ENCODE peak calls at places on chromosomes 6 and 20, in six cellular contexts. O is stomach, H is IMR-90, G is brain microvascular endothelial cell, Q is left lung, D is esophagus squamous epithelium. F is an unnamed sample.

GRCh38 chr20:48687097-48687800 is 140.6 kb downstream of the PREX1 start:
- DNase-seq in O (no peak), H (no peak), G (no peak), Q (no peak), D (no peak), F (no peak)

GRCh38 chr6:71592641-71593040 is 293.7 kb upstream of the RIMS1 start:
- DNase-seq in O (no peak), H (no peak), G (no peak), Q (no peak), D (no peak), F (no peak)

GRCh38 chr20:4694076-4694475 is 27.6 kb upstream of the PRND start:
- DNase-seq in O (no peak), H (no peak), G (no peak), Q (no peak), D (no peak), F (no peak)

GRCh38 chr6:132780770-132781371 is 17.6 kb downstream of the SLC18B1 start:
- DNase-seq in O (no peak), H (peak), G (no peak), Q (no peak), D (no peak), F (no peak)

GRCh38 chr6:169019727-169020491 is 233.7 kb downstream of the THBS2 start:
- DNase-seq in O (no peak), H (peak), G (no peak), Q (no peak), D (no peak), F (peak)

GRCh38 chr6:158751192-158751591 is 68.0 kb downstream of the EZR start:
- DNase-seq in O (no peak), H (no peak), G (no peak), Q (no peak), D (no peak), F (no peak)

GRCh38 chr6:106496791-106497190 is 132.5 kb downstream of the RTN4IP1 start:
- DNase-seq in O (no peak), H (no peak), G (no peak), Q (no peak), D (no peak), F (no peak)

GRCh38 chr6:130513770-130514169 is 148.0 kb downstream of the TMEM200A start:
- DNase-seq in O (no peak), H (peak), G (peak), Q (no peak), D (no peak), F (no peak)

GRCh38 chr6:64334646-64335045 is 699.0 kb downstream of the PHF3 start:
- DNase-seq in O (no peak), H (peak), G (no peak), Q (no peak), D (no peak), F (no peak)

GRCh38 chr6:118679293-118679692 is 27.9 kb upstream of the CEP85L start:
- DNase-seq in O (no peak), H (peak), G (no peak), Q (no peak), D (no peak), F (no peak)

GRCh38 chr6:89605861-89606260 is 32.7 kb downstream of the LYRM2 start:
- DNase-seq in O (peak), H (no peak), G (no peak), Q (no peak), D (no peak), F (no peak)

GRCh38 chr6:155228549-155229166 is 35.2 kb upstream of the CLDN20 start:
- DNase-seq in O (no peak), H (peak), G (no peak), Q (no peak), D (no peak), F (peak)

GRCh38 chr20:11728937-11729336 is 188.8 kb upstream of the BTBD3 start:
- DNase-seq in O (no peak), H (no peak), G (no peak), Q (no peak), D (no peak), F (no peak)

GRCh38 chr6:15330174-15330934 is 84.5 kb downstream of the JARID2 start:
- DNase-seq in O (no peak), H (peak), G (no peak), Q (no peak), D (no peak), F (no peak)

GRCh38 chr6:3750324-3751018 is 1.0 kb downstream of the PXDC1 start:
- DNase-seq in O (peak), H (peak), G (peak), Q (peak), D (no peak), F (no peak)

GRCh38 chr6:111888928-111889696 is 15.9 kb upstream of the FYN start:
- DNase-seq in O (no peak), H (peak), G (no peak), Q (no peak), D (no peak), F (no peak)

GRCh38 chr6:35415065-35415880 is 36.9 kb upstream of the FANCE start:
- DNase-seq in O (peak), H (peak), G (peak), Q (no peak), D (no peak), F (peak)

GRCh38 chr6:51814418-51814817 is 273.0 kb downstream of the PKHD1 start:
- DNase-seq in O (no peak), H (no peak), G (no peak), Q (no peak), D (no peak), F (no peak)

GRCh38 chr6:33700391-33701050 is 11.0 kb downstream of the UQCC2 start:
- DNase-seq in O (peak), H (peak), G (peak), Q (no peak), D (no peak), F (no peak)

GRCh38 chr6:51213806-51214205 is 395.1 kb downstream of the TFAP2B start:
- DNase-seq in O (no peak), H (no peak), G (no peak), Q (peak), D (no peak), F (no peak)

GRCh38 chr6:99905209-99906106 is 88.6 kb downstream of the MCHR2 start:
- DNase-seq in O (no peak), H (peak), G (peak), Q (no peak), D (no peak), F (peak)

GRCh38 chr6:28988536-28989415 is 16.3 kb downstream of the ZNF311 start:
- DNase-seq in O (peak), H (peak), G (peak), Q (peak), D (no peak), F (no peak)

GRCh38 chr6:169890901-169891300 is 139.5 kb downstream of the ERMARD start:
- DNase-seq in O (no peak), H (no peak), G (no peak), Q (no peak), D (no peak), F (no peak)

GRCh38 chr20:39574061-39574460 is 611.9 kb downstream of the DHX35 start:
- DNase-seq in O (no peak), H (no peak), G (no peak), Q (no peak), D (no peak), F (no peak)

GRCh38 chr6:159169557-159170332 is 545 bp downstream of the FNDC1 start:
- DNase-seq in O (no peak), H (peak), G (peak), Q (peak), D (no peak), F (no peak)

GRCh38 chr6:19554356-19555225 is 282.6 kb upstream of the ID4 start:
- DNase-seq in O (no peak), H (no peak), G (no peak), Q (no peak), D (no peak), F (no peak)

DNA sequence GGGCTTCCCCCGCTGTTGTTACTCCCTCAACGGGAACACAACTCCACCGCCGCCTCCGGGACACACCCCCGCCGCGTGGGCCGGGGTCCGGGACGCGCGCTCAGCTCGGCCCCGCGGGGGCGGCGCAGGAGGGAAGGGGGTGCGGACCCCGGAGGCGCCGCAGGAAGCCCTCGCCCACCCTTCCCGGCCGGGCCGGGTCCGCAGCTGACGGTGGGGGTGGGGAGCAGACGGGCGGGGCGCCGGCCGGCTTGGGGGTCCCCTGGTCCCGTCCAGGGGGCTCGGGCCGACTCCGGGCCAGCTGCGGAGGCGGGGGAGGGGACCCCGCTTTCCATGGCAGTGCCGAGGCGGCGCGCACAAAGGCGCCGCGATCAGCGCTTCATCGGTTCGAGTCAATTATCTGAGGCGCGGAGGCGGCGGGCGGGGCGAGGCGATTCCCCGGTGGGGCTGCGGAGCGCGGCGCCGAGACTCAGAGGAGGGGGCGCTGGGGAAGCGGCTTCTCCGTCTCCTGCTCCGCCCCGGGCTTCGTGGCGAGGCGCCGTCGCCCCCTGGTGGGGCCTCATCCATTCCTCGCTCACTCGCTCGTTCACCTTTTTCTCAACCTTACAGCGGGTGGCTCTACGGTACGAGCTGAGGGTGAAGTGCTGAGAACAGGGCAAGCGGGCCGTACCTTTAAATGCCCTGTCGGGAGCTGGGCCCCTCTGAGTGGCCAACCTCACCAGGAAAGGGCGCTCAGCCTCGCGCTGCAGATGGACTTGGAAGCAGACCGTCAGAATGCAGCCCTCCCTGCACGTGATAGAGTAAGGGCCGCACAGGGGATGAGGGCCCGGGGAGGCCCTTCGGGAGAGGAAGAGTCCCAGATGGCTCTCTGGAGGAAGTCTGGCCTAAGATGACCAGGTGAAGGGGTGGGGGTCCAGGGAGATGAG is 40.0 kb downstream of the SLC52A3 start:
- DNase-seq in O (peak), H (peak), G (peak), Q (peak), D (no peak), F (no peak)
- H3K4me3 ChIP-seq in O (peak), H (peak), G (peak), Q (peak), D (peak), F (peak)

GRCh38 chr6:123640567-123641187 is 3.9 kb upstream of the TRDN start:
- DNase-seq in O (no peak), H (no peak), G (no peak), Q (no peak), D (no peak), F (no peak)
- TF ChIP-seq CTCF in O (no peak), H (no peak), G (no peak), Q (no peak), D (no peak), F (no peak)

GRCh38 chr20:20009784-20010253 is 7.3 kb upstream of the NAA20 start:
- DNase-seq in O (no peak), H (no peak), G (no peak), Q (no peak), D (no peak), F (no peak)
- H3K4me3 ChIP-seq in O (no peak), H (no peak), G (no peak), Q (no peak), D (no peak), F (no peak)

GRCh38 chr20:63587256-63587655 is 13.2 kb upstream of the HELZ2 start:
- DNase-seq in O (no peak), H (no peak), G (no peak), Q (peak), D (no peak), F (no peak)
- TF ChIP-seq CTCF in O (no peak), H (no peak), G (no peak), Q (no peak), D (no peak), F (no peak)

DNA sequence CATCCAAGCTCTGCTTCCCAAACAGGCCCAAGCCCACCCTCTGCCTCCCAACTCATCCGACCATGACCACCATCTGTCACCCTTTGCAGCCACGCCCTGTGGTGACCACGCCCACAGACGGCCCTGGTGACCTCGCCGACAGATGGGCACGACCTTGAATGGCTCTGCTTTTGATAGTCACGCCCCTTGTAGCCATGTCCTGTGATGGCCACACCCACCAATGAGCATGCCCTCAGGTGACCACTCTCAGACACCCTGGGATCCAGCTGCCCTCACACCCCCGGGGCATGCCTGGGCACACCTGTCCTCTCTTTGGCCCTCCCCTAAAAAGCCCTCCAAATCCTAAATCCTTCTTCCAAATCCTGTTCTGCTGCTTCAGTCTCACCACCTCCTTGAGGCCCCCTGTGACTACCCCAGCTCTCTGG is 51.0 kb downstream of the SSR1 start:
- DNase-seq in O (no peak), H (no peak), G (no peak), Q (no peak), D (no peak), F (no peak)
- H3K4me3 ChIP-seq in O (peak), H (peak), G (peak), Q (peak), D (peak), F (peak)

GRCh38 chr6:75855047-75855446 is 106.0 kb downstream of the MYO6 start:
- DNase-seq in O (peak), H (peak), G (peak), Q (no peak), D (no peak), F (peak)
- TF ChIP-seq CTCF in O (no peak), H (peak), G (peak), Q (peak), D (no peak), F (peak)

GRCh38 chr20:56949318-56949717 is 317.1 kb downstream of the BMP7 start:
- DNase-seq in O (no peak), H (no peak), G (no peak), Q (no peak), D (no peak), F (no peak)

GRCh38 chr20:56955673-56956072 is 310.8 kb downstream of the BMP7 start:
- DNase-seq in O (no peak), H (no peak), G (no peak), Q (no peak), D (no peak), F (no peak)

GRCh38 chr20:56956536-56956935 is 309.9 kb downstream of the BMP7 start:
- DNase-seq in O (no peak), H (no peak), G (no peak), Q (no peak), D (no peak), F (no peak)

GRCh38 chr20:56953055-56953586 is 313.3 kb downstream of the BMP7 start:
- DNase-seq in O (no peak), H (no peak), G (no peak), Q (no peak), D (no peak), F (no peak)

DNA sequence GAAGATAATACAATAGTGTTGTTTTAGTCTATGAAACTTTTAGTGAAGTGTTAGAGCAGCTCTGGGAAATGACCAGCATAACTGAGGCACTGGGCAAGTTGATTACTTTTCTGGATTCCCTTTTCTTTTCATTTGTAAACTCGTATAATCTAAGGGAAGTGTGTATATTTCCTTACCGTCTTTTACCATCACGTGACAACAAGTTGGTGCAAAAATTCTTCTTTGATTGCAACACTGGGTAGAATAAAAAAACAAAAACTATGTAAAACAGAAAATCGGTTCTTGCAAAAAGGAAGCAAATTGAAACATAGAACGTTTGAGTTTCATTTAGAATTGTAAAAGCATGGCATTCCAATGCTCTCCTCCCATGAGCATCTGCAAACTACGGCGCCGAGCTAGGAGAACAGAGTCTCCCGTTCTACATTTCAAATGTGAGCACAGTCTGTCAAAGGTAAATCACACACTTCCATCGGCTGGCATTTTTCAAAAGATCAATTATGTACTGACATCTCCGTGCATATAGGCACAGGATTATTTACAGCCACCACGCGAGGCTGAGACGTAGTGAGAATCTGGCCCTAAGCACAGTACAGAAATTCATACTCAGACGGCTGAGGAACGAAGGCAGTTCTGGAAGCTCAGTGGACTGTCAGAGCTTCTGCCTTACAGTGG is 314.0 kb downstream of the BMP7 start:
- DNase-seq in O (no peak), H (no peak), G (no peak), Q (no peak), D (no peak), F (no peak)
- H3K4me3 ChIP-seq in O (no peak), H (no peak), G (no peak), Q (no peak), D (no peak), F (no peak)

GRCh38 chr6:43070028-43070632 is 6.0 kb upstream of the PTK7 start:
- DNase-seq in O (no peak), H (peak), G (no peak), Q (no peak), D (no peak), F (no peak)
- TF ChIP-seq CTCF in O (no peak), H (peak), G (peak), Q (peak), D (no peak), F (peak)